ENCODE peak calls at places on chromosomes 11 and 22, in four cellular contexts. Z is HepG2, D is K562, N is GM12878. M is an unnamed sample.

GRCh38 chr11:109026891-109027489 is 362.1 kb downstream of the DDX10 start:
- DNase-seq in Z (no peak), D (no peak), N (no peak), M (no peak)

GRCh38 chr22:41367680-41368542 is 13.8 kb upstream of the TEF start:
- DNase-seq in Z (peak), D (no peak), N (no peak), M (no peak)

GRCh38 chr11:100515087-100515486 is 172.0 kb upstream of the ARHGAP42 start:
- DNase-seq in Z (no peak), D (no peak), N (no peak), M (peak)

GRCh38 chr11:97990162-97990920 is 1030.4 kb upstream of the CNTN5 start:
- DNase-seq in Z (no peak), D (no peak), N (no peak), M (no peak)

GRCh38 chr11:64915366-64915887 is 1.6 kb downstream of the ATG2A start:
- DNase-seq in Z (no peak), D (no peak), N (no peak), M (no peak)

GRCh38 chr11:47213985-47214564 is 699 bp upstream of the DDB2 start:
- DNase-seq in Z (peak), D (peak), N (peak), M (peak)

GRCh38 chr22:19045094-19045493 is 77.1 kb downstream of the DGCR2 start:
- DNase-seq in Z (no peak), D (no peak), N (no peak), M (no peak)

GRCh38 chr22:24952837-24953293 is 349 bp downstream of the KIAA1671 start:
- DNase-seq in Z (peak), D (no peak), N (no peak), M (peak)

GRCh38 chr11:8717876-8718753 is 35.5 kb downstream of the RPL27A start:
- DNase-seq in Z (peak), D (no peak), N (no peak), M (no peak)

GRCh38 chr22:38131399-38131798 is 20.9 kb upstream of the BAIAP2L2 start:
- DNase-seq in Z (no peak), D (no peak), N (no peak), M (no peak)

GRCh38 chr11:33790088-33790487 is 15.8 kb upstream of the FBXO3 start:
- DNase-seq in Z (no peak), D (no peak), N (no peak), M (no peak)

GRCh38 chr11:27201454-27202302 is 161.1 kb downstream of the BBOX1 start:
- DNase-seq in Z (peak), D (peak), N (no peak), M (no peak)

GRCh38 chr22:43388420-43388851 is 23.4 kb upstream of the MPPED1 start:
- DNase-seq in Z (peak), D (peak), N (no peak), M (peak)

GRCh38 chr11:10076458-10077141 is 217.4 kb downstream of the SBF2 start:
- DNase-seq in Z (peak), D (peak), N (no peak), M (peak)

GRCh38 chr11:67648796-67649613 is 1.5 kb downstream of the ACY3 start:
- DNase-seq in Z (no peak), D (no peak), N (peak), M (peak)

GRCh38 chr11:59753650-59754493 is 1.3 kb upstream of the STX3 start:
- DNase-seq in Z (peak), D (peak), N (peak), M (peak)

GRCh38 chr22:37267128-37267587 is 15.2 kb upstream of the CYTH4 start:
- DNase-seq in Z (no peak), D (peak), N (no peak), M (peak)

GRCh38 chr22:42893366-42894150 is 36.5 kb upstream of the ARFGAP3 start:
- DNase-seq in Z (no peak), D (no peak), N (no peak), M (no peak)

GRCh38 chr11:86798988-86799387 is 1.4 kb upstream of the PRSS23 start:
- DNase-seq in Z (no peak), D (no peak), N (no peak), M (no peak)

GRCh38 chr11:70549386-70549785 is 151.1 kb downstream of the CTTN start:
- DNase-seq in Z (no peak), D (no peak), N (no peak), M (no peak)

GRCh38 chr11:96254087-96254486 is 88.9 kb downstream of the MAML2 start:
- DNase-seq in Z (peak), D (no peak), N (peak), M (no peak)

GRCh38 chr11:46896719-46897406 is 21.5 kb downstream of the LRP4 start:
- DNase-seq in Z (peak), D (peak), N (no peak), M (no peak)

GRCh38 chr11:102199673-102200072 is 89.4 kb downstream of the YAP1 start:
- DNase-seq in Z (no peak), D (no peak), N (no peak), M (no peak)

GRCh38 chr11:118277312-118277711 is 13.2 kb upstream of the MPZL2 start:
- DNase-seq in Z (peak), D (no peak), N (no peak), M (no peak)

GRCh38 chr11:15750535-15751297 is 605.6 kb downstream of the SOX6 start:
- DNase-seq in Z (no peak), D (no peak), N (no peak), M (no peak)

GRCh38 chr11:77230878-77231605 is 70.4 kb downstream of the GDPD4 start:
- DNase-seq in Z (no peak), D (no peak), N (no peak), M (no peak)

GRCh38 chr22:36398602-36399472 is 11.1 kb upstream of the MYH9 start:
- DNase-seq in Z (peak), D (no peak), N (no peak), M (no peak)

GRCh38 chr22:28328751-28329150 is 350.9 kb downstream of the TTC28 start:
- DNase-seq in Z (no peak), D (no peak), N (no peak), M (no peak)

GRCh38 chr22:22219140-22219996 is 25.2 kb upstream of the VPREB1 start:
- DNase-seq in Z (no peak), D (no peak), N (no peak), M (no peak)

GRCh38 chr11:123654566-123655081 is at the start of gene SCN3B:
- DNase-seq in Z (peak), D (peak), N (no peak), M (peak)

GRCh38 chr11:118928108-118928869 is 2.6 kb upstream of the BCL9L start:
- DNase-seq in Z (peak), D (peak), N (peak), M (peak)

GRCh38 chr11:65436412-65437032 is 13.9 kb downstream of the NEAT1 start:
- DNase-seq in Z (no peak), D (peak), N (no peak), M (no peak)

GRCh38 chr22:49305215-49305965 is 522.3 kb downstream of the BRD1 start:
- DNase-seq in Z (peak), D (peak), N (no peak), M (peak)

GRCh38 chr22:38811241-38811640 is 17.3 kb upstream of the DNAL4 start:
- DNase-seq in Z (no peak), D (no peak), N (no peak), M (no peak)

GRCh38 chr11:64803163-64803845 is at the start of gene MAP4K2:
- DNase-seq in Z (peak), D (peak), N (peak), M (peak)

DNA sequence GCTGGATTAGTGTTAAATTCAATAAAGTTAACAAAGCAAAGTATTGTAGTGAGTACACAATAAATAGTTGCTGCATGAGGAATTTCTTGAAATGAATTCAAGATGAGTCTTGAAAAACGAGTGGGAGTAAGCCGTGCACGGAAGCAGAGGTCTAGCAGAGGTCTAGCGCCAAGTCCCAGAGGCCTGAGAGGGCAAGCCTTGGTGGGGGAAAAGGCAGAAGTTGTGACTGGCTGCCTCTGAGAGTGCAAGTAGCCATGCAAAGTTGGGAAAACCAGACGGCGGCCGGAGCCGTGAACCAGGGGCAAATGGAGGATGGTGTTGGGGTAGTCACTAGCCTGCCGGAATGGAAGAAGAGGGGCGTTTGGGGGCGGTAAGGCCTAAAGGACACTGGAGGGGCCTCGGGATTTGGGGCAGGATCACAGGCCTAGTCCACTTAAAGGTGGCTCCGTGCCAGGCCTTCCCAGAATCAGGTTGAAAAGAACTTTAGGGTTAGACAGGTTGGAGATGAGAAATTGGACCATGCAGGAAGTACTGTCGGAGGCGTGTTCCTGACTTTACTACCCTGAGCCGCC is 379 bp upstream of the SLC3A2 start:
- DNase-seq in Z (no peak), D (peak), N (no peak), M (no peak)
- TF ChIP-seq CREM in Z (no peak), D (no peak), N (no peak), M (no peak)

GRCh38 chr22:32843300-32843699 is 41.8 kb downstream of the TIMP3 start:
- DNase-seq in Z (no peak), D (no peak), N (no peak), M (no peak)
- TF ChIP-seq CREM in Z (no peak), D (no peak), N (no peak), M (no peak)

DNA sequence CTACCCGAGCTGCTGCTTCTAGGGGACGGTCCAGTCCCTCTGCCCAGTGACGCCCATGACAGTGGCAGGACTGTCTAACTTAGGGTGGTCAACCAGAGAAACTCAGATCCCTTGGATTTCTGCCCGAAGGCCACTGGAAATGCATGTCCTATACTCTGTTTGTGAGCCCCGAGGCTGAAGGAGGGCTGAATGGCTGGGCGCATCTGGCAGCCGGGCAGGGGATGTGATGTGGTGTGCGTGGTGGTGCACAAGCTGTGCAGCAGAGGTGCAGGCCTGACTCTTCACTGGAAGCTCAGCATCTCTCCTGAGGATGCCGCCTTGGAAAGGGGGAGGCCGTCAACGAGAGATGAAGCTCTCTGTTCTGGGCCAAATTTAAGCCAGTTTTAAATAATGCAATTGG is 118.8 kb upstream of the B3GAT1 start:
- DNase-seq in Z (no peak), D (no peak), N (no peak), M (no peak)
- TF ChIP-seq CREM in Z (no peak), D (no peak), N (no peak), M (no peak)

DNA sequence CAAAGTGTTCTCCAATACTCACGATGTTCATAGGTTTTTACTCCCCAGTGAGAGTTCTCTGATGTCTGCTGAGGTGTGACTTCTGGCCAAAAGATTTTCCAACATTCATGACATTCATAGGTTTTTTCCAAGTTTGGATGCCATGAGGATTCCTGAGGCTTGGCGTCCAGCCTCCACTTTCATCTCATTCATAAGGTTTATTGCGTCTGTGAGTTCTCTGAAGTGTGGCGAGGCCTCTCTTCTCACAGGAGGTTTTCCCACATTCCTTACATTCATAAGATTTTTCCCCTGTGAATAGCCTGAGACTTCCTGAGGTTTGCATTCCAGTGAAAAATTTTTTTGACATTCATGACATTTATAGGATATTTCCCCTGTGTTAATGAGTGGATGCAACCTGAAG is 1014.1 kb downstream of the LRRC4C start:
- DNase-seq in Z (peak), D (no peak), N (no peak), M (no peak)
- TF ChIP-seq CREM in Z (no peak), D (no peak), N (no peak), M (no peak)

DNA sequence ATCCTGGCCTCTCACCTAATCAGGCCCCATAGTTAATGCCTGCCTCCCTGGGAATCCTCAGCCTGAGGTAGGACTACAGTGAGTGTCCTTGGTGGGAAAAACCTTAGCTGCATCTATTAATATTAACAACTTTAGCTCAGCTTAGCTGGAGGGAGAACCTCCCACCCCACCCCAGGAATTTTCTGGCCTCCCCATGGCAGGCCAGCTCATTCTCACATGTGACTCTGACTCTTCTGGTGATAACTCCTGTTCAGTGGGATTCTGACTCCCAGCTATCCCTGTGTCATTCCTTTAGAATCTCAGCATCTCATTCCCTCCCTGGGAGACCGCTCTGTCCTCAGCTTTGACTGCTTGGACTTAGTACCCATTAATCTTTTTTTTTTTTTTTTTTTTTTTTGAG is 14.5 kb downstream of the ART5 start:
- DNase-seq in Z (no peak), D (no peak), N (no peak), M (no peak)
- TF ChIP-seq CREM in Z (no peak), D (no peak), N (no peak), M (no peak)

DNA sequence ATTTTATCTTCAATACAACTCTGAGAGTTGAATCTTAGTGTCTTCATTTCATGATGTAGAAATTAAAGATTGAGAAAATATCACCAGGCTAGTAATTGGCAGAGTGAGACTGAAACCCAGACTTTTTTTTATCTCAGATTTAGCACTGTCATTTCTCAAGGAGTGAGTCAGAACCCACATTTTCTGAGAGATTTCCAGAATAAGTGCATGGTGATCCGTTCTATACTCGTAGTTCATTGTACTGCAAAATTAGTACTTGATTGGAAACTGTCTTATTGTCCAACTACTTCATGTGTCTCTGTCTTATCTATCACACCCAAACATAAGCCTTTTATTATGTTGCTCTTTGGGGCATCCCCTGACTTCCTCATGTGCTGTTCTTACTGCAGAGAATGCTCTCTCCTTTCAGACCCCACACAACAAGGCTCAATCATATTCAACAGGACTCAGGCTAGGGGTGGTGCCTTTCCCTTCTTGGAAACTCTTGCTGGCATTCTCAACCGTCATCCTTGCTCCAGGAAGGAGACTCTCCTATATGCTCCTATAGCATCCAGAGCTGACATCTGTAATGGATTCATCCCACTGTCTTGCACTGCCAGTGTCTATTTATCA is 76.7 kb upstream of the BLID start:
- DNase-seq in Z (no peak), D (no peak), N (no peak), M (no peak)
- TF ChIP-seq CREM in Z (no peak), D (no peak), N (no peak), M (no peak)